ENCODE peak calls at places on chromosomes 1 and 21, in four cellular contexts. One of them, this sample, is unnamed.

GRCh38 chr1:40182956-40183710 is 21.9 kb downstream of the RLF start:
- DNase-seq in SK-N-SH: no peak
- DNase-seq in K562: peak
- DNase-seq in IMR-90: peak
- DNase-seq in this sample: no peak

GRCh38 chr1:169576934-169577331 is 9.3 kb downstream of the F5 start:
- DNase-seq in SK-N-SH: no peak
- DNase-seq in IMR-90: no peak
- DNase-seq in K562: no peak
- DNase-seq in this sample: no peak

GRCh38 chr1:87684786-87685185 is 356.1 kb downstream of the LMO4 start:
- DNase-seq in K562: no peak
- DNase-seq in SK-N-SH: no peak
- DNase-seq in IMR-90: peak
- DNase-seq in this sample: no peak

GRCh38 chr1:84759756-84760155 is 69.5 kb upstream of the SSX2IP start:
- DNase-seq in IMR-90: no peak
- DNase-seq in K562: no peak
- DNase-seq in SK-N-SH: no peak
- DNase-seq in this sample: no peak

GRCh38 chr1:71462247-71462646 is 381.4 kb upstream of the ZRANB2 start:
- DNase-seq in IMR-90: no peak
- DNase-seq in SK-N-SH: no peak
- DNase-seq in K562: no peak
- DNase-seq in this sample: no peak

GRCh38 chr1:29470788-29471119 is 234.4 kb downstream of the PTPRU start:
- DNase-seq in IMR-90: no peak
- DNase-seq in K562: no peak
- DNase-seq in SK-N-SH: no peak
- DNase-seq in this sample: no peak

GRCh38 chr1:68819190-68819829 is 322.4 kb upstream of the DEPDC1 start:
- DNase-seq in K562: no peak
- DNase-seq in IMR-90: peak
- DNase-seq in SK-N-SH: peak
- DNase-seq in this sample: peak

GRCh38 chr1:29709711-29710169 is 473.4 kb downstream of the PTPRU start:
- DNase-seq in K562: no peak
- DNase-seq in IMR-90: peak
- DNase-seq in SK-N-SH: no peak
- DNase-seq in this sample: no peak

GRCh38 chr1:172708452-172708851 is 49.5 kb downstream of the FASLG start:
- DNase-seq in K562: no peak
- DNase-seq in SK-N-SH: no peak
- DNase-seq in IMR-90: no peak
- DNase-seq in this sample: no peak

GRCh38 chr1:212686069-212686468 is 13.6 kb downstream of the BATF3 start:
- DNase-seq in K562: no peak
- DNase-seq in SK-N-SH: no peak
- DNase-seq in IMR-90: no peak
- DNase-seq in this sample: no peak

GRCh38 chr1:180176965-180177364 is 22.3 kb downstream of the QSOX1 start:
- DNase-seq in SK-N-SH: no peak
- DNase-seq in IMR-90: no peak
- DNase-seq in K562: no peak
- DNase-seq in this sample: no peak

GRCh38 chr1:180179162-180179957 is 24.7 kb downstream of the QSOX1 start:
- DNase-seq in SK-N-SH: no peak
- DNase-seq in K562: no peak
- DNase-seq in IMR-90: no peak
- DNase-seq in this sample: no peak

GRCh38 chr1:180181048-180181447 is 26.4 kb downstream of the QSOX1 start:
- DNase-seq in K562: peak
- DNase-seq in IMR-90: no peak
- DNase-seq in SK-N-SH: peak
- DNase-seq in this sample: peak

GRCh38 chr1:180177931-180178330 is 23.3 kb downstream of the QSOX1 start:
- DNase-seq in K562: no peak
- DNase-seq in IMR-90: no peak
- DNase-seq in SK-N-SH: no peak
- DNase-seq in this sample: no peak

GRCh38 chr1:180178511-180179161 is 24.0 kb downstream of the QSOX1 start:
- DNase-seq in K562: peak
- DNase-seq in IMR-90: peak
- DNase-seq in SK-N-SH: peak
- DNase-seq in this sample: peak
- TF ChIP-seq RCOR1 in K562: peak
- TF ChIP-seq RCOR1 in IMR-90: no peak
- TF ChIP-seq RCOR1 in SK-N-SH: no peak
- TF ChIP-seq RCOR1 in this sample: no peak

GRCh38 chr21:41470054-41470453 is 37.9 kb downstream of the TMPRSS2 start:
- DNase-seq in K562: no peak
- DNase-seq in SK-N-SH: no peak
- DNase-seq in IMR-90: no peak
- DNase-seq in this sample: no peak
- TF ChIP-seq RCOR1 in K562: no peak
- TF ChIP-seq RCOR1 in SK-N-SH: no peak
- TF ChIP-seq RCOR1 in IMR-90: no peak
- TF ChIP-seq RCOR1 in this sample: no peak

GRCh38 chr21:46024983-46025860 is 43.7 kb downstream of the COL6A1 start:
- DNase-seq in K562: no peak
- DNase-seq in SK-N-SH: no peak
- DNase-seq in IMR-90: peak
- DNase-seq in this sample: no peak

GRCh38 chr21:46028547-46029200 is 47.1 kb downstream of the COL6A1 start:
- DNase-seq in IMR-90: peak
- DNase-seq in SK-N-SH: no peak
- DNase-seq in K562: no peak
- DNase-seq in this sample: no peak

GRCh38 chr21:46029201-46029924 is 47.8 kb downstream of the COL6A1 start:
- DNase-seq in IMR-90: peak
- DNase-seq in K562: no peak
- DNase-seq in SK-N-SH: no peak
- DNase-seq in this sample: no peak

GRCh38 chr21:46031484-46031883 is 49.9 kb downstream of the COL6A1 start:
- DNase-seq in SK-N-SH: no peak
- DNase-seq in K562: no peak
- DNase-seq in IMR-90: no peak
- DNase-seq in this sample: no peak

DNA sequence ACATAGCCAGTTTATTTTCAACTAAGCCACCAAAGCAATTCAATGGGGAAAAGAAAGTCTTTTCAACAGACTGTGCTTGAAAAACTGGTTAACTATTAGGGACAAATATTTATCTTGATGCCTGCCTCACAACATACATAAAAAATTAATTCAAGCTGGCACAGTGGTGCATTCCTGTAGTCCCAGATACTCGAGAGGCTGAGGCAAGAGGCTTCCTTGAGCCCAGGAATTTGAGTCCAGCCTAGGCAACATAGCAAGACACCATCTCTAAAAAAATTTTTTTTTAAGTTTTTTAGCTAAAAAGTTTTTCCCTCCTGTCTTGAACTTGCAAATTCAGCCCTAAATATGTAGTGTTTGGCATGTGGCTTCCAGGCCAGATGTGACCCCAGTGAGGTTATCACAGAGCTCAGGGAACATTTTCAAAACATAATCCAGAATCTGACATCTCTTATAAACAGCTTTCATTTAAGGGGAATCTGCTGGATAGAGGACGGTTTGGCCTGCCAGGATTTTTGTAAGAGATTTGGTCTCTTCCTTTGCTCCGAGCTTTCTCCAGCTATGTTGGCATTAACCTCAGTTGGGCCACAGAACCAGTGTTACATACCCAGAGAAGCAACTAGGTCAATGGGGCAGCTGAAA is 46.4 kb downstream of the COL6A1 start:
- DNase-seq in K562: no peak
- DNase-seq in IMR-90: peak
- DNase-seq in SK-N-SH: no peak
- DNase-seq in this sample: no peak
- TF ChIP-seq RCOR1 in K562: no peak
- TF ChIP-seq RCOR1 in IMR-90: no peak
- TF ChIP-seq RCOR1 in SK-N-SH: no peak
- TF ChIP-seq RCOR1 in this sample: no peak

GRCh38 chr1:32246888-32247273 is at the start of gene FAM167B:
- DNase-seq in SK-N-SH: no peak
- DNase-seq in IMR-90: peak
- DNase-seq in K562: no peak
- DNase-seq in this sample: no peak
- TF ChIP-seq RCOR1 in SK-N-SH: no peak
- TF ChIP-seq RCOR1 in IMR-90: no peak
- TF ChIP-seq RCOR1 in K562: no peak
- TF ChIP-seq RCOR1 in this sample: no peak

DNA sequence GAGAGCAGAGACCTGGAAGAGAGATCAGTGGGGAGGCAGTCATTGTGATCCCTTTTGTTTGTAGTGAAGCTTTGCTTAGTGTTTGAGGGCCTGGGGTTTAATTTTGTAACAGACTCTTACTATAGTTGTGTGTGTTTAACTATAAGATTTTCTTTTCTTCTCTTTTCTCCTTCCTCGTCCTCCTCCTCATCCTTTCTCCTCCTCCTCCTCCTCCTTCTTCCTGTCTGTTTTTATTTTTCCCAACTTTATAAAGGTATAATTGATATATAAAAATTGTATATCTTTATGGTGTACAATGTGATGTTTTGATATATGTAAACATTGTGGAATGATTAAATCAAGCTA is 71.2 kb upstream of the MACF1 start:
- DNase-seq in K562: no peak
- DNase-seq in IMR-90: no peak
- DNase-seq in SK-N-SH: no peak
- DNase-seq in this sample: no peak
- TF ChIP-seq RCOR1 in K562: no peak
- TF ChIP-seq RCOR1 in IMR-90: no peak
- TF ChIP-seq RCOR1 in SK-N-SH: no peak
- TF ChIP-seq RCOR1 in this sample: no peak

GRCh38 chr1:32818804-32819541 is 1.5 kb downstream of the S100PBP start:
- DNase-seq in K562: no peak
- DNase-seq in SK-N-SH: no peak
- DNase-seq in IMR-90: no peak
- DNase-seq in this sample: no peak

GRCh38 chr1:32817159-32817814 is at the start of the genes S100PBP and YARS1:
- DNase-seq in K562: peak
- DNase-seq in IMR-90: peak
- DNase-seq in SK-N-SH: peak
- DNase-seq in this sample: peak

GRCh38 chr1:32817815-32818786 is 648 bp downstream of the S100PBP start:
- DNase-seq in IMR-90: peak
- DNase-seq in K562: peak
- DNase-seq in SK-N-SH: peak
- DNase-seq in this sample: peak

GRCh38 chr1:32813941-32814739 is 3.0 kb downstream of the YARS1 start:
- DNase-seq in IMR-90: peak
- DNase-seq in K562: no peak
- DNase-seq in SK-N-SH: no peak
- DNase-seq in this sample: no peak

DNA sequence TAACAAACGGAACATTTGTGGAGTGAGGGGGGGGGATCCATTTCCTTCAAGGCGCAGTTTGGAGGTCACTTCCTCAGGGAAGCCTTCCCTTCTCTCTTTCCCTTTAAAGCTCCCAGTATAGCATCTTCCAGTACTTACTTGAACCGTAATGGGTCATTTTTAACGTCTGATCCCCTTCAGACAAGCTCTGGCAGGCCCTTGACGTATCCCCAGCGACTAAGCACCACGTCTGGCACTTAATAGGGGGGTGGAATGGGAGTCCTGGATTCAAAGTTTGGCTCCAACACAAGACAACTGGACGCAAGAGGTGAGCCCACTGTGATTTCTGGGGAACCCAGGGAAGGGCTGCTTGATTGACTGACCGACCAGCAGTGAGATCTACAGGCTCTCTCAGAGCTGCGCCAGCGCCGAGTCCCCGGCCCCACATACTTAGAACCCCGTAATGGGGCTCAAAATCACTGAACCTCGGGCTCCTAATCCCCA is 441 bp downstream of the YARS1 start:
- DNase-seq in SK-N-SH: peak
- DNase-seq in IMR-90: peak
- DNase-seq in K562: no peak
- DNase-seq in this sample: peak
- TF ChIP-seq RCOR1 in SK-N-SH: no peak
- TF ChIP-seq RCOR1 in IMR-90: no peak
- TF ChIP-seq RCOR1 in K562: no peak
- TF ChIP-seq RCOR1 in this sample: no peak

GRCh38 chr1:242745079-242745478 is 220.6 kb upstream of the PLD5 start:
- DNase-seq in K562: no peak
- DNase-seq in SK-N-SH: no peak
- DNase-seq in IMR-90: no peak
- DNase-seq in this sample: no peak
- TF ChIP-seq RCOR1 in K562: no peak
- TF ChIP-seq RCOR1 in SK-N-SH: no peak
- TF ChIP-seq RCOR1 in IMR-90: no peak
- TF ChIP-seq RCOR1 in this sample: no peak

GRCh38 chr1:55839221-55839620 is 624.1 kb upstream of the USP24 start:
- DNase-seq in K562: no peak
- DNase-seq in IMR-90: no peak
- DNase-seq in SK-N-SH: no peak
- DNase-seq in this sample: no peak

GRCh38 chr1:55839626-55840025 is 624.5 kb upstream of the USP24 start:
- DNase-seq in SK-N-SH: no peak
- DNase-seq in IMR-90: no peak
- DNase-seq in K562: no peak
- DNase-seq in this sample: no peak

GRCh38 chr1:55848906-55849305 is 633.7 kb upstream of the USP24 start:
- DNase-seq in SK-N-SH: no peak
- DNase-seq in IMR-90: peak
- DNase-seq in K562: no peak
- DNase-seq in this sample: no peak

GRCh38 chr1:55844322-55844721 is 629.2 kb upstream of the USP24 start:
- DNase-seq in SK-N-SH: no peak
- DNase-seq in K562: no peak
- DNase-seq in IMR-90: no peak
- DNase-seq in this sample: no peak
- TF ChIP-seq RCOR1 in SK-N-SH: no peak
- TF ChIP-seq RCOR1 in K562: no peak
- TF ChIP-seq RCOR1 in IMR-90: no peak
- TF ChIP-seq RCOR1 in this sample: no peak

GRCh38 chr1:155909894-155910293 is 1.3 kb downstream of the RIT1 start:
- DNase-seq in SK-N-SH: no peak
- DNase-seq in IMR-90: peak
- DNase-seq in K562: no peak
- DNase-seq in this sample: no peak
- TF ChIP-seq RCOR1 in SK-N-SH: no peak
- TF ChIP-seq RCOR1 in IMR-90: no peak
- TF ChIP-seq RCOR1 in K562: no peak
- TF ChIP-seq RCOR1 in this sample: no peak

GRCh38 chr1:111204211-111204883 is 3.9 kb upstream of the DENND2D start:
- DNase-seq in SK-N-SH: peak
- DNase-seq in IMR-90: no peak
- DNase-seq in K562: no peak
- DNase-seq in this sample: peak

GRCh38 chr1:111203681-111204210 is 3.3 kb upstream of the DENND2D start:
- DNase-seq in SK-N-SH: peak
- DNase-seq in IMR-90: no peak
- DNase-seq in K562: no peak
- DNase-seq in this sample: no peak

GRCh38 chr1:111201275-111202090 is 1.0 kb upstream of the DENND2D start:
- DNase-seq in IMR-90: no peak
- DNase-seq in K562: peak
- DNase-seq in SK-N-SH: peak
- DNase-seq in this sample: no peak

GRCh38 chr1:111202366-111202706 is 1.9 kb upstream of the DENND2D start:
- DNase-seq in K562: no peak
- DNase-seq in SK-N-SH: no peak
- DNase-seq in IMR-90: no peak
- DNase-seq in this sample: no peak

GRCh38 chr1:111202707-111203623 is 2.5 kb upstream of the DENND2D start:
- DNase-seq in K562: no peak
- DNase-seq in IMR-90: no peak
- DNase-seq in SK-N-SH: peak
- DNase-seq in this sample: no peak
- TF ChIP-seq RCOR1 in K562: no peak
- TF ChIP-seq RCOR1 in IMR-90: no peak
- TF ChIP-seq RCOR1 in SK-N-SH: no peak
- TF ChIP-seq RCOR1 in this sample: no peak